ENCODE peak calls at places on chromosomes 4 and X, in seven cellular contexts. One of them, this sample, is unnamed.

GRCh38 chrX:17521871-17522693 is 147.1 kb downstream of the NHS start:
- DNase-seq in K562: peak; percentile 11
- DNase-seq in SK-N-SH: peak; percentile 62
- DNase-seq in H1: no peak
- DNase-seq in GM12878: no peak
- DNase-seq in HepG2: no peak
- DNase-seq in HCT116: peak; percentile 16
- DNase-seq in this sample: no peak

GRCh38 chrX:17839269-17839668 is 21.8 kb downstream of the RAI2 start:
- DNase-seq in SK-N-SH: no peak
- DNase-seq in K562: no peak
- DNase-seq in HCT116: no peak
- DNase-seq in GM12878: no peak
- DNase-seq in H1: no peak
- DNase-seq in HepG2: no peak
- DNase-seq in this sample: no peak

GRCh38 chr4:48698029-48698901 is 81.8 kb downstream of the FRYL start:
- DNase-seq in HepG2: peak; percentile 75
- DNase-seq in GM12878: no peak
- DNase-seq in HCT116: peak; percentile 44
- DNase-seq in SK-N-SH: no peak
- DNase-seq in K562: no peak
- DNase-seq in H1: no peak
- DNase-seq in this sample: no peak

GRCh38 chr4:76687730-76688441 is 210.1 kb downstream of the SOWAHB start:
- DNase-seq in HepG2: no peak
- DNase-seq in HCT116: no peak
- DNase-seq in GM12878: no peak
- DNase-seq in SK-N-SH: peak; percentile 52
- DNase-seq in H1: no peak
- DNase-seq in K562: no peak
- DNase-seq in this sample: no peak

GRCh38 chr4:143185253-143186107 is 763 bp downstream of the USP38 start:
- DNase-seq in HepG2: peak; percentile 16
- DNase-seq in SK-N-SH: peak; percentile 6
- DNase-seq in H1: no peak
- DNase-seq in GM12878: no peak
- DNase-seq in K562: no peak
- DNase-seq in HCT116: no peak
- DNase-seq in this sample: no peak

GRCh38 chrX:134692990-134693389 is 34.7 kb upstream of the PLAC1 start:
- DNase-seq in SK-N-SH: no peak
- DNase-seq in H1: no peak
- DNase-seq in GM12878: no peak
- DNase-seq in HCT116: no peak
- DNase-seq in HepG2: no peak
- DNase-seq in K562: no peak
- DNase-seq in this sample: no peak

GRCh38 chr4:181017038-181017437 is 1226.2 kb upstream of the TENM3 start:
- DNase-seq in HCT116: no peak
- DNase-seq in HepG2: no peak
- DNase-seq in K562: no peak
- DNase-seq in SK-N-SH: no peak
- DNase-seq in H1: no peak
- DNase-seq in GM12878: no peak
- DNase-seq in this sample: no peak

GRCh38 chrX:95762716-95763115 is 921.9 kb upstream of the DIAPH2 start:
- DNase-seq in K562: no peak
- DNase-seq in H1: no peak
- DNase-seq in SK-N-SH: no peak
- DNase-seq in HCT116: no peak
- DNase-seq in HepG2: no peak
- DNase-seq in GM12878: no peak
- DNase-seq in this sample: peak; percentile 8

GRCh38 chr4:24965627-24966026 is 52.8 kb upstream of the CCDC149 start:
- DNase-seq in SK-N-SH: no peak
- DNase-seq in HCT116: no peak
- DNase-seq in GM12878: no peak
- DNase-seq in H1: no peak
- DNase-seq in K562: peak; percentile 20
- DNase-seq in HepG2: no peak
- DNase-seq in this sample: no peak

GRCh38 chr4:84578540-84579409 is 4.2 kb upstream of the CDS1 start:
- DNase-seq in HCT116: peak; percentile 51
- DNase-seq in GM12878: no peak
- DNase-seq in SK-N-SH: peak; percentile 17
- DNase-seq in HepG2: peak; percentile 39
- DNase-seq in K562: peak; percentile 13
- DNase-seq in H1: no peak
- DNase-seq in this sample: no peak

GRCh38 chr4:163558539-163559044 is 64.1 kb downstream of the TMA16 start:
- DNase-seq in SK-N-SH: no peak
- DNase-seq in H1: no peak
- DNase-seq in HCT116: no peak
- DNase-seq in GM12878: no peak
- DNase-seq in K562: no peak
- DNase-seq in HepG2: no peak
- DNase-seq in this sample: no peak

GRCh38 chr4:139934786-139935330 is 219.1 kb downstream of the MAML3 start:
- DNase-seq in HepG2: no peak
- DNase-seq in SK-N-SH: peak; percentile 42
- DNase-seq in H1: no peak
- DNase-seq in HCT116: no peak
- DNase-seq in GM12878: no peak
- DNase-seq in K562: no peak
- DNase-seq in this sample: no peak

GRCh38 chr4:103019319-103020124 is at the start of gene SLC9B1:
- DNase-seq in HCT116: peak; percentile 91
- DNase-seq in GM12878: peak; percentile 56
- DNase-seq in HepG2: peak; percentile 77
- DNase-seq in SK-N-SH: peak; percentile 77
- DNase-seq in K562: peak; percentile 89
- DNase-seq in H1: peak; percentile 72
- DNase-seq in this sample: peak; percentile 81

GRCh38 chrX:153662266-153662665 is 11.3 kb downstream of the PNCK start:
- DNase-seq in HCT116: peak; percentile 51
- DNase-seq in H1: no peak
- DNase-seq in GM12878: no peak
- DNase-seq in K562: peak; percentile 23
- DNase-seq in HepG2: peak; percentile 48
- DNase-seq in SK-N-SH: peak; percentile 27
- DNase-seq in this sample: no peak

GRCh38 chr4:82984459-82984858 is 26.2 kb downstream of the LIN54 start:
- DNase-seq in HCT116: peak; percentile 15
- DNase-seq in HepG2: peak; percentile 10
- DNase-seq in SK-N-SH: no peak
- DNase-seq in H1: no peak
- DNase-seq in K562: peak; percentile 28
- DNase-seq in GM12878: no peak
- DNase-seq in this sample: no peak

GRCh38 chrX:129733335-129733734 is 5.4 kb upstream of the XPNPEP2 start:
- DNase-seq in GM12878: no peak
- DNase-seq in H1: no peak
- DNase-seq in SK-N-SH: no peak
- DNase-seq in HCT116: no peak
- DNase-seq in K562: no peak
- DNase-seq in HepG2: no peak
- DNase-seq in this sample: no peak

DNA sequence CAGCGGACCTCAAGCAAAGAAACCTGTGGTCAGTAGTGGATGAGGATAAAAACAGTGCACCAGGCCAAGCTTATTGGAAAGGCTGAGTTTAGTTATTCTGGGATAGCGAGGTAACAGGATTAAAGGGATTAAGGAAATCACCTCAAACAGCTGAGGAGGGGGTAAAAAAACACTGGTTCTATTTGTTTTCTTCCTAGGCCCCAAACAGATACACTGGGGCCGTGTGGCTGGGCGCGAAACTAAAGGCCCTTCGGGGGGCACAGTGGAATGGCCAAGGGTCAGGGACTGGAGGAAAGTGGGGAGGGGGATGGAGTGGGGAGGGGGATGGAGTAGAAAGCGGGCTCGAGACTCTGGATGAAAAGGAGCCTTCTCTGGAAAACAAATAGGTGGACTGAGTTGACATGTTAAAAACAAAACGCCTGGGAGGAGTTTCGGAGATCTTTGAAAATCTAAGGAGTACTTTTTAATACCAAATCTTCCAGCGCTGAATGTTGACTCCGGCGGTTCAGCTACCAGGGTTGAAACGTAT is 2.9 kb downstream of the SOX3 start:
- DNase-seq in HepG2: no peak
- DNase-seq in GM12878: no peak
- DNase-seq in H1: no peak
- DNase-seq in SK-N-SH: no peak
- DNase-seq in K562: no peak
- DNase-seq in HCT116: no peak
- DNase-seq in this sample: no peak
- H3K4me3 ChIP-seq in HepG2: no peak overlapping the region
- H3K4me3 ChIP-seq in GM12878: no peak overlapping the region
- H3K4me3 ChIP-seq in H1: peak overlapping the region; percentile 72
- H3K4me3 ChIP-seq in SK-N-SH: no peak overlapping the region
- H3K4me3 ChIP-seq in K562: no peak overlapping the region
- H3K4me3 ChIP-seq in HCT116: no peak overlapping the region
- H3K4me3 ChIP-seq in this sample: no peak overlapping the region

DNA sequence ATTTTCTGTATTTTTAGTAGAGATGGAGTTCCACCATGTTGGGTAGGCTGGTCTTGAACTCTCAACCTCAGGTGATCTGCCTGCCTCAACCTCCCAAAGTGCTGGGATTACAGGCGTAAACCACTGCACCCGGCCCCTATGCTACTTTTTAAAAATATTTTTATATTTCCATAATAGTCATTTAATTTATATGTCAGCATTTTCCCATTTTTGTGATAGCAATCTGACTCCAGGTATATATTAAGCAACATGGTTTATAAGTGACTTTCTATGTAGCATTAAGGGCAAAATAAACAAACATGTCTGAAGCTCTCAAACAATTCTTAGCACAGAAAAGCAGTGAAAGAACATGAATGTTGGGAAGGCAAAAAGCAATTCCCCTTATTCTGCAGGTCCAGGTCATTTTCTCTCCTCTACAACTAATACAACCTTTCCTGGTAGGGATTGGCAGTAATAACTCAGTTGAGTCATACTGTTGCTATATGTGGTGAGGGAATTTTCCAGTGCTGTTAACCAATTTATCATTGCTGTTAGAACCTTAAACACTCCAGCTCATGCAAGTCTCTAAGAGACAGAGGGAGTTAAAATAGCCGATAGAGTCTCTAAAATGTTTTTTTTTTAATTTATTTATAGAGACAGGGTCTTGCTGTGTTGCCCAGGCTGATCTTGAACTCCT is 24.0 kb downstream of the SMIM14 start:
- DNase-seq in GM12878: no peak
- DNase-seq in SK-N-SH: no peak
- DNase-seq in K562: no peak
- DNase-seq in HCT116: no peak
- DNase-seq in HepG2: no peak
- DNase-seq in H1: no peak
- DNase-seq in this sample: no peak
- H3K36me3 ChIP-seq in GM12878: no peaks in the 10 kb centered on the region
- H3K36me3 ChIP-seq in SK-N-SH: no peaks in the 10 kb centered on the region
- H3K36me3 ChIP-seq in K562: no peaks in the 10 kb centered on the region
- H3K36me3 ChIP-seq in HCT116: no peaks in the 10 kb centered on the region
- H3K36me3 ChIP-seq in HepG2: no peaks in the 10 kb centered on the region
- H3K36me3 ChIP-seq in H1: peaks cover 8% of the 10 kb centered on the region
- H3K36me3 ChIP-seq in this sample: no peaks in the 10 kb centered on the region

GRCh38 chr4:20176881-20177280 is 74.8 kb upstream of the SLIT2 start:
- DNase-seq in HCT116: no peak
- DNase-seq in K562: no peak
- DNase-seq in GM12878: no peak
- DNase-seq in SK-N-SH: no peak
- DNase-seq in H1: no peak
- DNase-seq in HepG2: no peak
- DNase-seq in this sample: no peak
- TF ChIP-seq YY1 in HCT116: no peak
- TF ChIP-seq YY1 in K562: no peak
- TF ChIP-seq YY1 in GM12878: no peak
- TF ChIP-seq YY1 in SK-N-SH: no peak
- TF ChIP-seq YY1 in H1: no peak
- TF ChIP-seq YY1 in HepG2: no peak
- TF ChIP-seq YY1 in this sample: no peak

GRCh38 chr4:93828830-93829530 is 427 bp downstream of the ATOH1 start:
- DNase-seq in GM12878: no peak
- DNase-seq in HepG2: no peak
- DNase-seq in K562: no peak
- DNase-seq in H1: no peak
- DNase-seq in SK-N-SH: peak; percentile 65
- DNase-seq in HCT116: no peak
- DNase-seq in this sample: no peak
- H3K4me3 ChIP-seq in GM12878: no peak overlapping the region
- H3K4me3 ChIP-seq in HepG2: no peak overlapping the region
- H3K4me3 ChIP-seq in K562: no peak overlapping the region
- H3K4me3 ChIP-seq in H1: peak overlapping the region; percentile 62
- H3K4me3 ChIP-seq in SK-N-SH: peak overlapping the region; percentile 43
- H3K4me3 ChIP-seq in HCT116: peak overlapping the region; percentile 60
- H3K4me3 ChIP-seq in this sample: peak overlapping the region; percentile 47

This sample was measured in NT2/D1.